ENCODE peak calls at places on chromosomes 11 and 22, in five cellular contexts. A is Peyer's patch, Z is H7, G is cardiac fibroblast, X is small intestine. M is an unnamed sample.

GRCh38 chr11:24859801-24860300 is 363.0 kb downstream of the LUZP2 start:
- DNase-seq in A (no peak), Z (no peak), G (no peak), X (no peak), M (no peak)

GRCh38 chr22:50146440-50147228 is 23.9 kb upstream of the PANX2 start:
- DNase-seq in A (no peak), Z (no peak), G (peak; percentile 82), X (peak; percentile 82), M (peak; percentile 36)

GRCh38 chr22:45683248-45683647 is 11.6 kb downstream of the ATXN10 start:
- DNase-seq in A (peak; percentile 26), Z (no peak), G (no peak), X (no peak), M (no peak)

GRCh38 chr22:46737976-46738641 is at the start of gene CERK:
- DNase-seq in A (peak; percentile 57), Z (peak; percentile 94), G (peak; percentile 64), X (peak; percentile 72), M (peak; percentile 29)

GRCh38 chr11:128520886-128521696 is 66.3 kb downstream of the ETS1 start:
- DNase-seq in A (no peak), Z (no peak), G (peak; percentile 49), X (no peak), M (no peak)

GRCh38 chr11:67436459-67437081 is 912 bp downstream of the PTPRCAP start:
- DNase-seq in A (peak; percentile 87), Z (peak; percentile 94), G (peak; percentile 21), X (peak; percentile 46), M (no peak)

GRCh38 chr11:4865855-4866254 is 15.8 kb upstream of the OR51T1 start:
- DNase-seq in A (no peak), Z (no peak), G (no peak), X (no peak), M (no peak)

GRCh38 chr11:94961255-94961654 is 12.1 kb downstream of the CWC15 start:
- DNase-seq in A (no peak), Z (no peak), G (no peak), X (no peak), M (no peak)

GRCh38 chr11:35056391-35057093 is 82.4 kb upstream of the CD44 start:
- DNase-seq in A (no peak), Z (no peak), G (peak; percentile 37), X (no peak), M (no peak)

GRCh38 chr11:17543041-17543440 is 1.2 kb downstream of the USH1C start:
- DNase-seq in A (no peak), Z (no peak), G (no peak), X (peak; percentile 75), M (no peak)

GRCh38 chr22:46149998-46150549 is at the start of gene PPARA:
- DNase-seq in A (peak; percentile 89), Z (peak; percentile 100), G (peak; percentile 66), X (peak; percentile 93), M (no peak)

GRCh38 chr11:88404363-88404762 is 66.8 kb upstream of the CTSC start:
- DNase-seq in A (no peak), Z (no peak), G (no peak), X (no peak), M (no peak)

GRCh38 chr11:17314232-17314547 is 37.4 kb upstream of the NCR3LG1 start:
- DNase-seq in A (no peak), Z (no peak), G (peak; percentile 88), X (no peak), M (peak; percentile 62)

GRCh38 chr11:119803139-119803538 is 74.1 kb upstream of the NECTIN1 start:
- DNase-seq in A (no peak), Z (peak; percentile 65), G (no peak), X (no peak), M (no peak)

GRCh38 chr11:74212533-74212932 is 41.4 kb downstream of the PPME1 start:
- DNase-seq in A (no peak), Z (no peak), G (no peak), X (no peak), M (no peak)

GRCh38 chr11:69301491-69302401 is 7.8 kb downstream of the MYEOV start:
- DNase-seq in A (no peak), Z (no peak), G (peak; percentile 93), X (peak; percentile 51), M (peak; percentile 71)

GRCh38 chr11:130588471-130588870 is 140.0 kb downstream of the ADAMTS15 start:
- DNase-seq in A (no peak), Z (no peak), G (no peak), X (no peak), M (no peak)

GRCh38 chr11:67071420-67072284 is 15.0 kb downstream of the RHOD start:
- DNase-seq in A (peak; percentile 63), Z (peak; percentile 99), G (peak; percentile 81), X (peak; percentile 66), M (no peak)

GRCh38 chr22:49170053-49170452 is 657.6 kb downstream of the BRD1 start:
- DNase-seq in A (no peak), Z (peak; percentile 69), G (no peak), X (no peak), M (no peak)

GRCh38 chr22:44297662-44298061 is 15.1 kb downstream of the SHISAL1 start:
- DNase-seq in A (no peak), Z (no peak), G (no peak), X (no peak), M (no peak)

DNA sequence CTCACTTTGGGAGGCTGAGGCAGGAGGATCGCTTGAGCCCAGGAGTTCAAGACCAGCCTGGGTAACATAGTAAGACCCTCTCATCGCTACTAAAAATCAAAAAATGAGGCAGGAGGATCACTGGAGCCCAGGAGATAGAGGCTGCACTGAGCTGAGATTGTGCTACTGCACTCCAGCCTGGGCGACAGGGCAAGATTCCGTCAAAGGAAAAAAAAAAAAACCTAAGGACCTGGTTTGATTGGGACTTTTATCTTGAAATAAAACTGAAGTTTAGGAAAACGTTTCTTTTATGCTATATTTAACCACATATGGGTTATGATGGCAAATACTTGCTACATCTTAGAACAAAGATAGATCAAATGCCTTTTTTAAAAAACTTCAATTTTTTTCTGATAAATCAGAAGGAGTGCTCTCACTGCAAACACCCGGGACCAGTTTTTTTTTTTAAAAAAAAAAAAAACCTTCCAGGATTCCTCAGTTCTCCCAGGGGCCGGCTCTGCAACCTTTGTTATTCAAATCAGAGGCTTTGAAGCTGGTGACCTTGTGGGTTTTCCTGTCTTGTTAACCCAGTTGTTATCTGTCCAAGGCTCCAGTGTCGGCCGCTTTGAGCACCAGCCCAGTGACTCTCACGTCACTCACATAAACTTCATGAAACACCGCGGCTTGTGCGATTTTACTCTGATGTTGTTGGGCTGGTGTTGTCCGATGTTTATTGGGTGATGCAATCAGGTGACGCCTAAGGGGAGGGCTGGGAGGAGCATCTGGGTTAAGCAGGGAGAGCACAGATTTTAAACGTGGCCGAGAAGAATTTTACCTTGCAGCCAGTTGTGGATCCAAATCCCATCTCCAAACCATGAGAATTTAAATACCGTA is 24.7 kb upstream of the SLC22A12 start:
- DNase-seq in A (peak; percentile 22), Z (peak; percentile 91), G (peak; percentile 77), X (peak; percentile 51), M (peak; percentile 36)
- H3K4me3 ChIP-seq in A (no peak overlapping the region), Z (peak overlapping the region; percentile 8), G (no peak overlapping the region), X (no peak overlapping the region), M (no peak overlapping the region)

GRCh38 chr22:31749636-31750364 is at the start of gene PRR14L:
- DNase-seq in A (peak; percentile 99), Z (peak; percentile 98), G (peak; percentile 96), X (peak; percentile 99), M (peak; percentile 81)

GRCh38 chr22:31753005-31753633 is 700 bp upstream of the DEPDC5 start:
- DNase-seq in A (no peak), Z (peak; percentile 83), G (no peak), X (peak; percentile 39), M (no peak)

GRCh38 chr22:31753634-31754471 is at the start of gene DEPDC5:
- DNase-seq in A (peak; percentile 94), Z (peak; percentile 99), G (peak; percentile 92), X (peak; percentile 98), M (peak; percentile 80)

GRCh38 chr22:31750365-31751284 is 693 bp upstream of the PRR14L start:
- DNase-seq in A (no peak), Z (no peak), G (no peak), X (no peak), M (no peak)

DNA sequence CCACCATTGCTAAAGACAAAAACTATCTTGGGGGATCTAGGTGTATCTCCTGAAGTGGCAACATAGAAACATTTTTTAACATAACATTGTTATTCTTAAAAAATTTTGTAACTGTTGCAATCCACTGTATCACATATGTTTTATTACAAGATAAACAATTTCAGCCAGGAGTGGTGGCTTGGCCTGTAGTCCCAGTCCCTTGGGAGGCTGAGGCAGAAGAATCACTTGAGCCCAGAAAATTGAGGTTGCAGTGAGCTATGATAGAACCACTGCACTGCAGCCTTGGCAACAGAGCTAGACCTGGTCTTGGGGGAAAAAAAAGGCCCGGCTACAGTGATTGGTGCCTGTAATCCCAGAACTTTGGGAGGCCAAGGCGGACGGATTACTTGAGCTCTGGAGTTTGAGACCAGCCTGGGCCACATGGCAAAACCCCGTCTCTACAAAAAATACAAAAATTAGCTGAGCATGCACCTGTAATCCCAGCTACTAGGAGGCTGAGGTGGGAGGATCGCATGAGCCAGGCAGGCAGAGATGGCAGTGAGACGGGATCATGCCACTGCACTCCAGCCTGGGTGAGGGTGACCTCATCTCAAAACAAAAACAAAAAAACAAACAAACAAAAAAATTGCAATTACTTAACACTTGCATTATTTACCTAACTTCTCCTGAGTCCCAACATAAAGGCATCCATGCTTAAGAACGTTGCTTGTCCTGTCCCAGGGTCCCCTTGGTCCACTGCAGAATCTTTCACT is 1.5 kb upstream of the DEPDC5 start:
- DNase-seq in A (no peak), Z (no peak), G (no peak), X (no peak), M (no peak)
- H3K4me3 ChIP-seq in A (no peak overlapping the region), Z (no peak overlapping the region), G (no peak overlapping the region), X (no peak overlapping the region), M (no peak overlapping the region)

DNA sequence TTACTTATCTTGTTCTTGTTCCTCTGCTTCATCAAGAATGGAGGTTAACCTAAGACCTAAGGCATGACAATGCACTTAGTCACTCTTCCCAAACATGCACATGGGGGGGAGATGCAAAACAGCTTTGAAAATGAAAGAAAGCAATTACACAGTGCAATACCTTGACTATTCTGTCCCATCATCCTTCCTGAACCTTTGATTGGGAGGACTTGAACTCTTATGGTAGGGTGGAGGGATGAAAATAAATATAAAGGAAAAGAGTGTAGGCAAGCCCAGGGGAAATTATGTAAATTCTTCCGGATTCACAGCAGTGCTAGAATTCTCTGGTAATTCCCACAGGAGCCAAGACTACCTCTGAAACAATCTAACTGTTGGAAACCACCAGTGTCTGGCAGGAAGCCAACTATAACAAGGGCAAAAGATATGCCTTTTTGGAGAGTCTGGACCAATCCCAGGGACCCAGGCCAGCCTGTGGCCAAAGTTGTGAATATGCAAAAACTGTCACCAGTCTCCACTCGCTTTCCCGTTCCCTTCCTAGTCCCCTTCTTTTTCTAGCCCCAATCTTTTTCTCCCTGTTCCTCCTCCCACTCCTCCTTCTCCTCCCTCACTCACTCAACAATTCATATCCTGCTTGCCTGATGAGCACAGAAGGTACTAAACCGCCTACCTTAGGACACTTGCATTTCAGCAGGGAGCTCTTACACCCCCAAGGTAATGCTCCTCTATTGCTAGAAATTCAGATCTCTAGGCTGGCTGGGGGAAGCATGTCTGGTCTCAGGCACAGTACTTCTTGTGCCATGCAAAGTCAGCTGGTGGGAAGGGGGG is 2.5 kb upstream of the RCN1 start:
- DNase-seq in A (no peak), Z (no peak), G (peak; percentile 97), X (no peak), M (peak; percentile 84)
- H3K4me3 ChIP-seq in A (no peak overlapping the region), Z (no peak overlapping the region), G (peak overlapping the region; percentile 22), X (no peak overlapping the region), M (peak overlapping the region; percentile 22)

DNA sequence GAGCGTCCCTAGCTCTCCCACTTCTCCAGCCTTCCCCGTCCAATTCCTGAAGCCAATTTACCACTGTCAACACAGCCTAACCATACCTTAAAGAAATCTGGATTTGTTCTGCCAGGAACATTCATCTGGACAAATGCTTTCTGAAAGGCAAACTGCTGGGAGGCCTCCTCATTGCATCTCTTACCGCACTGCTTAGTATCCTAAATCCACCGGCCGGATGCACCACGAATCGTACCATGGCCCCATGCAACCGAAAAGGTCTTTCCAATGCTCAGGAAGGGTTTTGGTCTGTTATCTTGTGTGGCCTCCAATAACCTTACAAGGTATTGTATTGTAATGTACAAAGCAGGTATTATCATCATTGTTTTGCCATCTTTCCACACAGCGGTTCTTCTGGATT is 57.6 kb downstream of the MYH9 start:
- DNase-seq in A (no peak), Z (no peak), G (no peak), X (no peak), M (no peak)
- H3K4me3 ChIP-seq in A (no peak overlapping the region), Z (no peak overlapping the region), G (peak overlapping the region; percentile 7), X (no peak overlapping the region), M (no peak overlapping the region)

M was measured in skeletal muscle cell.